ENCODE peak calls at places on chromosomes 3 and 15, in four cellular contexts. L, M, I and K are unnamed samples. For H3K4me1 and H3K9me3, the result is how much of the 10 kb centered on the place peaks cover.

GRCh38 chr15:60551147-60551780 is 72.3 kb upstream of the ICE2 start:
- DNase-seq in M (no peak), I (no peak), L (no peak), K (no peak)

GRCh38 chr3:56883828-56884227 is 82.1 kb upstream of the ARHGEF3 start:
- DNase-seq in M (no peak), L (no peak), I (no peak), K (no peak)

GRCh38 chr15:31489801-31490646 is 163.4 kb downstream of the KLF13 start:
- DNase-seq in M (no peak), L (peak), I (peak), K (peak)

GRCh38 chr3:129112308-129113052 is 9.1 kb downstream of the RAB43 start:
- DNase-seq in I (no peak), L (peak), M (no peak), K (no peak)

GRCh38 chr3:149316427-149316826 is 17.0 kb downstream of the TM4SF18 start:
- DNase-seq in M (no peak), L (peak), I (peak), K (no peak)

GRCh38 chr15:75835990-75836952 is 7.0 kb upstream of the UBE2Q2 start:
- DNase-seq in I (no peak), L (no peak), M (no peak), K (no peak)

GRCh38 chr3:149247025-149247710 is 25.5 kb upstream of the CP start:
- DNase-seq in L (peak), I (peak), M (no peak), K (no peak)

GRCh38 chr15:29566914-29567313 is 255.4 kb downstream of the TJP1 start:
- DNase-seq in I (no peak), L (no peak), M (no peak), K (no peak)

GRCh38 chr15:32649336-32649735 is 7.8 kb downstream of the SCG5 start:
- DNase-seq in I (peak), M (no peak), L (peak), K (no peak)

GRCh38 chr3:52245322-52246263 is at the start of gene PPM1M:
- DNase-seq in M (peak), I (peak), L (peak), K (peak)

GRCh38 chr3:177516130-177517011 is 319.1 kb upstream of the TBL1XR1 start:
- DNase-seq in I (no peak), M (no peak), L (peak), K (no peak)

GRCh38 chr15:78599189-78599588 is 21.6 kb downstream of the CHRNA3 start:
- DNase-seq in I (no peak), L (peak), M (no peak), K (no peak)

GRCh38 chr3:46359748-46360509 is 6.0 kb downstream of the CCR2 start:
- DNase-seq in L (peak), M (no peak), I (no peak), K (peak)

DNA sequence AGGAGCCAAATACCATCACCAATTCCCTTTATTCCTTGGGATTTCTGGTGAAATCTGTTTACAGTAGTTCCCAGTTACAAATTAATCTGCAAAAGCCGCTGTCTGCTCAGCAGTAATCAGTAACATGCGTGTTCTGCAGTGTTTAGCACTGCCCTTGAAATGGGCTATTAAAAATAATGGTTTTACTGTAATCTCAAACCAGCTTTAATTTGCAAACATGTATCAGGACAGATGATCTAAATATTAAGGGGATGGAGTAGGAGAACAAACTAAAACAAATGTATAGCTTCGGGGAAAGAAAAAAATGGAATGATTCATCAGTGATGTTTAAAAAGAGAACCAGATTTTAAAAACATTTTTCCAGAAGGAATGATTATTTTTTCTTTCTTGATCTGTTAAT is 513.2 kb downstream of the MECOM start:
- DNase-seq in L (no peak), I (no peak), M (no peak), K (no peak)
- H3K4me3 ChIP-seq in L (no peak), I (no peak), M (no peak), K (no peak)

DNA sequence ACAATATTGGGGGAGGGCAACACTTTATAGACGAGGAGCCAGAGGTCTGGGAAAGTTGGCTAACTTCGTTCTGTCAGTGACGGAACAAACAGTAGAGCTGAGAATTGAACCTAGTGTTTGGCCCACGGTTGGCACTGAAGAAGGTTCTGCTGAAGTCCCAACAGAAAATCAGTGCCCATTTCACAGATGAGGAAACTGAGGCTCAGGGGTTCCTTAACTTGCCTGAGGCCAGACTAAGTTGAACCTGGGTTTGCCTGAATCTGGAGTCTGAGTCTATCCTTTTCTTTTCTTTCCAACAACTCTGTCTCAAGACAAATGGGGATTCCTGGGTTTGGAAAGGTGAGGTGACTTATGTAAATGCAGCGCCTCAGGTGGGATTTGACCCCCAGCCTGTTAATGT is 55.1 kb downstream of the SLC6A6 start:
- DNase-seq in I (no peak), M (no peak), L (no peak), K (no peak)
- H3K4me1 ChIP-seq in I (under half), M (under half), L (under half), K (under half)

GRCh38 chr15:79918278-79918677 is 21.5 kb upstream of the MTHFS start:
- DNase-seq in I (no peak), L (no peak), M (no peak), K (no peak)
- H3K9me3 ChIP-seq in I (under half), L (under half), M (under half), K (under half)

DNA sequence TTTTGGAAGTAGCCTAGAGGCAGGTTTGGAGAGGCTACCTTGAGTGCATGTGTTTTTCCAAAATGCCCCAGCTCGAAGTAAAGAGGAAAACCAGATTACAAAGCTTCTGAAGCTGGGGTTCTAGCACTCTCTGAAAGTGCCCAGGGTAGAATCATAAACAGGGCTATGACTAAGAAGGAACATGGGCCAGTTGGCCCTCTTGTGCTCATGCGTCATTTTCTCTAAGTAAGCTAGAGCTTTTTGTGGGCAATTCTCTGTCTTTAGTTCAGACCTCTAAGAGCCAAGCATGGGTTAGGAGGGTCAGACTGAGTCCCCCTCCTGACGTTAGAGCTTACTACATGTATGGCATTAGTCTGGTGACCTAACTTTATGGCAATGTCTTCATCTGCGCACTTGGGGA is 129.5 kb upstream of the UMPS start:
- DNase-seq in L (no peak), I (peak), M (no peak), K (no peak)
- H3K4me3 ChIP-seq in L (no peak), I (no peak), M (no peak), K (no peak)

GRCh38 chr3:185807455-185808068 is 17.3 kb downstream of the IGF2BP2 start:
- DNase-seq in I (no peak), L (peak), M (no peak), K (no peak)
- H3K4me1 ChIP-seq in I (under half), L (under half), M (under half), K (under half)

GRCh38 chr3:189699873-189700272 is 68.7 kb downstream of the TP63 start:
- DNase-seq in I (no peak), M (no peak), L (no peak), K (no peak)

GRCh38 chr3:189703865-189704264 is 72.7 kb downstream of the TP63 start:
- DNase-seq in I (no peak), L (no peak), M (no peak), K (no peak)

DNA sequence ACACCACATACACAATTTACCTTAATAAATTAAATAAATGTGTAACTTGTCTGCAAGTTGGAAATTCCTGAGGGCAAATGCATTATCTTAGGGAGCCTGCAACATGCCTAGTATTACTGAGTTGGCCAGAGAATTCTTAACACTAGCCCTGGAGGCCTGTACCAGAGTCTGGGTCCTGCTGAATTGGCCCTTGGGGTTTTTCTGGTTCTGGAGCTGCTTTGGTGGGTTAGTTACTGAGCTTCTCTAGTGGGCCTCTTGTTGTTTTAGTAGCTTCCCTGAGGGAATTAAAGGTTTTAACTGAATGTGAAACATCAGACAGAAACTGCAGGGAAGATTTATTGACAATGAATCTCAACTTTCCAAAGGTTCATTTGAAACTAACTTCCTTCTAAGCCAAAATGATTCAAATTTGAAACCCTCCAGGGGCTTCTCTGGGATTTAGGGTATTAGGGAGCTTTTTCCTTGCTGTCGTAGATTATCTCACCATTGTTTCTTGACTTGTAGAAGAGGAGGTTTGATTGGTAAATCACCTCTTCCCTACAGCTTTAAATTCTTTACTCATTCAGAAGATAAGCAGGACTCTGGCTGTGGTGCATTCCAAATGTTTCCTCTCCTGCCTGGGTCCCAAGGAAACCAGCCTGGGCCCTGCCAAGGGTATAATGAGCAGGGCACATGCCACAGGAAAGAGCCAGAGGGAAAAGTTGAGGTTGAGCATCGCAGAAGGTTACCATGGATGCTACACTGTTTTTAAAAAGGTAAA is 70.9 kb downstream of the TP63 start:
- DNase-seq in M (no peak), I (no peak), L (no peak), K (no peak)
- H3K9me3 ChIP-seq in M (under half), I (under half), L (under half), K (under half)

GRCh38 chr3:40386213-40386612 is 771 bp upstream of the ENTPD3 start:
- DNase-seq in I (no peak), L (no peak), M (no peak), K (no peak)

GRCh38 chr3:40387001-40387894 is at the start of gene ENTPD3:
- DNase-seq in M (peak), I (peak), L (peak), K (peak)

GRCh38 chr3:40381904-40382616 is 4.9 kb upstream of the ENTPD3 start:
- DNase-seq in I (no peak), L (no peak), M (no peak), K (no peak)

GRCh38 chr3:40382617-40382979 is 4.4 kb upstream of the ENTPD3 start:
- DNase-seq in M (no peak), L (no peak), I (no peak), K (no peak)

GRCh38 chr3:40387895-40388254 is 891 bp downstream of the ENTPD3 start:
- DNase-seq in M (no peak), I (no peak), L (no peak), K (no peak)
- H3K4me3 ChIP-seq in M (no peak), I (no peak), L (no peak), K (no peak)

GRCh38 chr3:48949376-48949717 is 30.7 kb downstream of the ARIH2 start:
- DNase-seq in M (no peak), L (no peak), I (no peak), K (no peak)

GRCh38 chr3:48950051-48950450 is 31.4 kb downstream of the ARIH2 start:
- DNase-seq in I (no peak), M (no peak), L (no peak), K (no peak)

GRCh38 chr3:48945432-48945831 is 26.8 kb downstream of the ARIH2 start:
- DNase-seq in M (no peak), L (no peak), I (no peak), K (no peak)

DNA sequence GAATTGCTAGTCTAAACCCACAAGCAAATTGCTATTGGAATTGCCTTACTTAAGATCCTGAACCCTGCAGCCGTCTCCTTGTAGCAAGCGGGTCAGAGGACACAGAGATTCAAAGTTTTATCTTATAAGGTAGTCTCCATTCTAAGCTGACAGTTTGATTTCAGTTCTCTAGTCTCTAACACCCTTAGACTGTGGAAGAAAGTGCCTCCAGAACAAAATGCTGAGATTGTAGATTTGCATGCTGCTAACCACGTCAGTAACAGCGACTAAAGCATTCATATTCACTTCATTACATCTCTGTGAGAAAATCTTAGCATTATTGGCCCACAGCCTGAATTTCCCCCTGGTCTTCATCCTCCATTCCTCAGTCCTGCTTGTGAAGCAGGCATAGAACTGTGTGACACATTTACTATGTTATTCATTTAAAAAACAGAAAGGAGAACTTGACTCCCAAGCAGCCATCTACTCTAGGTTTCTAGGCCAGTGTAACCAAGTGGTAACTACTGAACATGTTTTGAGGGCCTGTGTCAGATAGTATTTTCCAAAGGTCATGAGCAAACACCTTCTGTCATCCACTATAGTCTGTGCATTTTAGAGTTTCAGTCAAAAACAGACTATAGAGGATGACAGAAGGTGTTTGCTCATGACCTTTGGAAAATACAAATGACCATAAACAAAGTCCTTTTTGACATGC is 27.4 kb downstream of the ARIH2 start:
- DNase-seq in L (no peak), M (no peak), I (no peak), K (no peak)
- H3K4me1 ChIP-seq in L (under half), M (under half), I (under half), K (under half)

GRCh38 chr3:13901935-13902584 is 22.2 kb upstream of the WNT7A start:
- DNase-seq in M (no peak), L (no peak), I (no peak), K (no peak)
- H3K9me3 ChIP-seq in M (under half), L (under half), I (under half), K (under half)